ENCODE peak calls at places on chromosome 1, in ten cellular contexts. S is SHP77 treated with DMSO at 0.1 percent for 48 hours; H is kidney epithelial cell; J is LoVo; X is activated CD4-positive, alpha-beta memory T cell treated with anti-CD3 and anti-CD28 coated beads for 36 hours; R is AG10803; A is cardiac fibroblast; G is HCEC 1CT; Q is naive thymus-derived CD8-positive, alpha-beta T cell; B is stimulated activated CD4-positive, alpha-beta T cell treated with anti-CD3 and anti-CD28 coated beads, Interleukin-2, amount 100 ng/mL, for 48 hours. T is an unnamed sample.

GRCh38 chr1:167066333-167067122 is 23.6 kb downstream of the GPA33 start:
- DNase-seq in J (peak; percentile 76), R (peak; percentile 21), Q (peak; percentile 77), G (peak; percentile 48), B (peak; percentile 82), H (no peak), X (peak; percentile 83), A (peak; percentile 50), S (peak; percentile 32), T (no peak)

GRCh38 chr1:247895976-247896375 is 589 bp downstream of the OR2W3 start:
- DNase-seq in A (no peak), G (no peak), S (no peak), Q (no peak), B (no peak), H (no peak), R (no peak), X (no peak), J (no peak), T (no peak)

GRCh38 chr1:205792481-205792881 is 17.2 kb upstream of the RAB29 start:
- DNase-seq in A (no peak), G (no peak), H (no peak), X (no peak), Q (no peak), J (no peak), B (no peak), R (no peak), S (no peak), T (no peak)

GRCh38 chr1:198184516-198184915 is 27.7 kb downstream of the NEK7 start:
- DNase-seq in G (no peak), H (no peak), X (no peak), S (no peak), B (no peak), Q (no peak), J (no peak), R (no peak), A (no peak), T (no peak)

GRCh38 chr1:16607433-16607851 is 5.9 kb downstream of the NBPF1 start:
- DNase-seq in A (no peak), H (no peak), R (no peak), X (no peak), B (no peak), Q (no peak), J (no peak), S (no peak), G (no peak), T (no peak)

GRCh38 chr1:54378157-54378883 is 27.9 kb downstream of the SSBP3 start:
- DNase-seq in Q (no peak), X (no peak), A (no peak), G (no peak), R (no peak), H (no peak), J (no peak), S (no peak), B (no peak), T (no peak)

GRCh38 chr1:218363141-218363540 is 18.0 kb downstream of the TGFB2 start:
- DNase-seq in A (no peak), R (no peak), H (no peak), J (no peak), Q (no peak), B (no peak), X (no peak), G (no peak), S (no peak), T (no peak)

GRCh38 chr1:2352341-2353214 is 38.8 kb downstream of the MORN1 start:
- DNase-seq in B (no peak), J (no peak), R (no peak), Q (no peak), X (no peak), G (no peak), S (no peak), A (no peak), H (no peak), T (no peak)

GRCh38 chr1:111334169-111334568 is 43.5 kb downstream of the CHIA start:
- DNase-seq in R (peak; percentile 51), S (no peak), H (no peak), X (peak; percentile 62), Q (peak; percentile 46), G (peak; percentile 35), A (peak; percentile 68), B (peak; percentile 16), J (peak; percentile 42), T (peak; percentile 42)

GRCh38 chr1:100671604-100672003 is 47.9 kb upstream of the VCAM1 start:
- DNase-seq in Q (no peak), H (no peak), A (peak; percentile 62), S (no peak), X (no peak), R (peak; percentile 59), J (no peak), B (no peak), G (peak; percentile 81), T (no peak)

GRCh38 chr1:168871531-168871930 is 142.5 kb upstream of the DPT start:
- DNase-seq in A (no peak), B (no peak), G (no peak), H (no peak), Q (no peak), S (no peak), X (no peak), J (no peak), R (no peak), T (no peak)

GRCh38 chr1:63087966-63088365 is 234.4 kb upstream of the FOXD3 start:
- DNase-seq in X (no peak), S (no peak), A (peak; percentile 2), R (no peak), B (no peak), J (no peak), Q (no peak), G (no peak), H (peak; percentile 5), T (no peak)

GRCh38 chr1:151867321-151867720 is 13.8 kb upstream of the THEM5 start:
- DNase-seq in B (no peak), G (no peak), J (no peak), R (peak; percentile 36), H (no peak), Q (no peak), S (no peak), X (no peak), A (peak; percentile 43), T (no peak)

GRCh38 chr1:170970256-170970655 is 34.9 kb downstream of the MROH9 start:
- DNase-seq in X (no peak), R (no peak), Q (no peak), B (no peak), A (no peak), G (no peak), S (no peak), H (no peak), J (no peak), T (no peak)

GRCh38 chr1:235835226-235835625 is 31.5 kb downstream of the LYST start:
- DNase-seq in X (no peak), S (no peak), B (no peak), G (no peak), H (no peak), Q (no peak), J (no peak), A (peak; percentile 76), R (peak; percentile 54), T (no peak)

GRCh38 chr1:12438349-12438924 is 179.6 kb downstream of the DHRS3 start:
- DNase-seq in Q (no peak), J (no peak), B (peak; percentile 17), S (no peak), H (no peak), A (no peak), G (no peak), R (peak; percentile 38), X (peak; percentile 72), T (no peak)

GRCh38 chr1:40067023-40067422 is 26.5 kb downstream of the CAP1 start:
- DNase-seq in J (no peak), R (peak; percentile 20), H (no peak), X (no peak), S (no peak), A (no peak), Q (no peak), G (peak; percentile 39), B (no peak), T (no peak)

GRCh38 chr1:24640288-24640687 is 2.8 kb upstream of the SRRM1 start:
- DNase-seq in B (no peak), J (no peak), G (no peak), X (no peak), Q (no peak), A (peak; percentile 23), S (no peak), R (no peak), H (no peak), T (no peak)

GRCh38 chr1:159084152-159084551 is 7.6 kb upstream of the AIM2 start:
- DNase-seq in G (no peak), X (no peak), R (no peak), H (no peak), Q (no peak), S (no peak), A (no peak), B (no peak), J (no peak), T (no peak)

GRCh38 chr1:226017070-226017469 is 17.9 kb upstream of the SDE2 start:
- DNase-seq in H (no peak), R (no peak), B (no peak), X (no peak), Q (no peak), A (no peak), S (no peak), J (no peak), G (no peak), T (no peak)

GRCh38 chr1:212073490-212073889 is 37.9 kb downstream of the DTL start:
- DNase-seq in A (peak; percentile 20), X (no peak), H (no peak), R (peak; percentile 3), J (no peak), B (no peak), S (no peak), Q (no peak), G (no peak), T (no peak)